ENCODE peak calls at places on chromosomes 3 and 15, in four cellular contexts. X is HepG2, O is K562, T is HCT116. B is an unnamed sample.

GRCh38 chr3:31029756-31030155 is 135.3 kb upstream of the GADL1 start:
- DNase-seq in X (no peak), O (no peak), T (no peak), B (no peak)

GRCh38 chr15:28995721-28996120 is 109.9 kb downstream of the APBA2 start:
- DNase-seq in X (no peak), O (no peak), T (no peak), B (no peak)

GRCh38 chr3:16509721-16510619 is 3.5 kb downstream of the RFTN1 start:
- DNase-seq in X (no peak), O (no peak), T (no peak), B (no peak)

GRCh38 chr15:29097971-29098370 is 171.7 kb downstream of the NSMCE3 start:
- DNase-seq in X (no peak), O (no peak), T (no peak), B (no peak)

GRCh38 chr3:45232531-45232930 is 6.4 kb upstream of the TMEM158 start:
- DNase-seq in X (no peak), O (no peak), T (no peak), B (no peak)

GRCh38 chr3:176376531-176376930 is 820.8 kb downstream of the TBL1XR1 start:
- DNase-seq in X (no peak), O (no peak), T (no peak), B (no peak)

GRCh38 chr3:172249039-172249438 is 199.2 kb downstream of the GHSR start:
- DNase-seq in X (no peak), O (no peak), T (no peak), B (no peak)

GRCh38 chr3:78873641-78874040 is 894.2 kb downstream of the ROBO1 start:
- DNase-seq in X (no peak), O (no peak), T (no peak), B (no peak)

GRCh38 chr3:76514836-76515235 is 525.1 kb upstream of the ROBO2 start:
- DNase-seq in X (no peak), O (no peak), T (no peak), B (no peak)

GRCh38 chr3:31170932-31171670 is 276.6 kb upstream of the GADL1 start:
- DNase-seq in X (no peak), O (no peak), T (no peak), B (no peak)

GRCh38 chr3:174536319-174536718 is 322.8 kb upstream of the NAALADL2 start:
- DNase-seq in X (no peak), O (no peak), T (no peak), B (no peak)

GRCh38 chr15:80478075-80478474 is 73.9 kb downstream of the ARNT2 start:
- DNase-seq in X (no peak), O (no peak), T (no peak), B (no peak)

GRCh38 chr3:126104028-126104635 is 20.2 kb upstream of the SLC41A3 start:
- DNase-seq in X (no peak), O (no peak), T (no peak), B (no peak)

GRCh38 chr15:39786444-39787056 is 3.9 kb upstream of the FSIP1 start:
- DNase-seq in X (peak; percentile 47), O (peak; percentile 48), T (peak; percentile 22), B (no peak)

GRCh38 chr15:85642693-85643058 is 152.0 kb downstream of the KLHL25 start:
- DNase-seq in X (no peak), O (no peak), T (no peak), B (no peak)

GRCh38 chr3:178367817-178368617 is 168.2 kb upstream of the KCNMB2 start:
- DNase-seq in X (no peak), O (no peak), T (no peak), B (no peak)

GRCh38 chr15:39710681-39711080 is 72.0 kb downstream of the FSIP1 start:
- DNase-seq in X (no peak), O (no peak), T (no peak), B (no peak)

GRCh38 chr3:34832865-34833508 is 806.3 kb upstream of the ARPP21 start:
- DNase-seq in X (no peak), O (no peak), T (no peak), B (no peak)

GRCh38 chr15:60827492-60827891 is 348.6 kb upstream of the ICE2 start:
- DNase-seq in X (no peak), O (no peak), T (no peak), B (no peak)

GRCh38 chr3:159884661-159885402 is 103.8 kb upstream of the IL12A start:
- DNase-seq in X (peak; percentile 9), O (peak; percentile 18), T (no peak), B (peak; percentile 54)

GRCh38 chr15:99496302-99496629 is 69.5 kb upstream of the MEF2A start:
- DNase-seq in X (no peak), O (no peak), T (no peak), B (no peak)

GRCh38 chr3:98010194-98010882 is 24.8 kb downstream of the GABRR3 start:
- DNase-seq in X (peak; percentile 96), O (no peak), T (no peak), B (no peak)

GRCh38 chr3:29937185-29937584 is 656.3 kb downstream of the RBMS3 start:
- DNase-seq in X (no peak), O (no peak), T (no peak), B (no peak)

GRCh38 chr15:52306270-52306669 is 10.7 kb upstream of the MYO5C start:
- DNase-seq in X (no peak), O (no peak), T (no peak), B (peak; percentile 42)

GRCh38 chr3:25843332-25843731 is 53.4 kb downstream of the OXSM start:
- DNase-seq in X (no peak), O (no peak), T (no peak), B (no peak)

GRCh38 chr3:42701371-42702065 is 1.1 kb downstream of the HHATL start:
- DNase-seq in X (peak; percentile 27), O (peak; percentile 90), T (no peak), B (no peak)

GRCh38 chr15:38670142-38671002 is 105.8 kb upstream of the RASGRP1 start:
- DNase-seq in X (no peak), O (no peak), T (no peak), B (no peak)

GRCh38 chr15:63349621-63350020 is 32.0 kb downstream of the CA12 start:
- DNase-seq in X (no peak), O (no peak), T (no peak), B (no peak)

GRCh38 chr15:63350178-63350621 is 31.4 kb downstream of the CA12 start:
- DNase-seq in X (no peak), O (no peak), T (no peak), B (no peak)

GRCh38 chr15:63347074-63347859 is 34.4 kb downstream of the CA12 start:
- DNase-seq in X (no peak), O (no peak), T (no peak), B (no peak)

GRCh38 chr15:63349156-63349555 is 32.5 kb downstream of the CA12 start:
- DNase-seq in X (no peak), O (no peak), T (no peak), B (no peak)

DNA sequence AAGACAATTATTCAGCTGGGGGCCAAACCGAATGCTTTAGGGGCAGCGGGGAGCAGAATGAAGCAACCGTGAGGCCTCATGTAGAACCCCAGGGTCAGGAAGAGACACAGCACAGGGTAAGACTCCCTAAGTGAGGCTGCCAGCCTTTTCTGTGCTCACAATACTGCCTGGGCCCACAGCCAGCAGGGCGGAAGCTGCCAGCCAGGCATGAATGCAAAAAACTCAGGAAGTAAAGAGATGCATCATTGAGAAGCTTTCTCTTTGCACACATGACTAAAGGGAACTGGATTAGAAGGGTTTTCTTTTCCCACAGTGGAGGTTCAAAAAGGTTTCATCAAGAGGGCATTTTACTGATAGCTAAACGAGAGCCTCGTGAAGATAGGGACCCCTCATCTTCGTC is 33.3 kb downstream of the CA12 start:
- DNase-seq in X (no peak), O (no peak), T (no peak), B (no peak)
- TF ChIP-seq TCF7L2 in X (no peak), O (no peak), T (no peak), B (no peak)

DNA sequence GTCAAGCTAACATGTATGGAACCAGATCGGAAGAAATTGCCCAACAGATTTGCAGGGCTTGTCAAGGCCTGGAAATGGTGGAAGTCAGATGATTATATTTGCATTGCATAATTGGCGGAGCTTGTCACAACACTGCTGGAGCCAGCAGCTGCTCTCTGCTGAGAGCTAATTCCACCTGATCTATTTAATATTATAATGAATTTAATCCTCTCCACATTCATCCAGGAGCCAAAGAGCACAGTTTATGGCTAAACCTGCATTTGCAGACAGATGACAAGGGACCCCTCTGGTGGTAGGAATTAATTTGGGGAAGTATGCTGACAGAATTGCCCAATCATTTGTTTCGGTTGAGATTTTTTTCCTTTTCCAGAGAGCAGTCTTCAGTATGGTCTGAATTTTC is 730.2 kb downstream of the TUSC7 start:
- DNase-seq in X (peak; percentile 13), O (no peak), T (no peak), B (no peak)
- H3K4me3 ChIP-seq in X (no peak overlapping the region), O (no peak overlapping the region), T (no peak overlapping the region), B (no peak overlapping the region)

DNA sequence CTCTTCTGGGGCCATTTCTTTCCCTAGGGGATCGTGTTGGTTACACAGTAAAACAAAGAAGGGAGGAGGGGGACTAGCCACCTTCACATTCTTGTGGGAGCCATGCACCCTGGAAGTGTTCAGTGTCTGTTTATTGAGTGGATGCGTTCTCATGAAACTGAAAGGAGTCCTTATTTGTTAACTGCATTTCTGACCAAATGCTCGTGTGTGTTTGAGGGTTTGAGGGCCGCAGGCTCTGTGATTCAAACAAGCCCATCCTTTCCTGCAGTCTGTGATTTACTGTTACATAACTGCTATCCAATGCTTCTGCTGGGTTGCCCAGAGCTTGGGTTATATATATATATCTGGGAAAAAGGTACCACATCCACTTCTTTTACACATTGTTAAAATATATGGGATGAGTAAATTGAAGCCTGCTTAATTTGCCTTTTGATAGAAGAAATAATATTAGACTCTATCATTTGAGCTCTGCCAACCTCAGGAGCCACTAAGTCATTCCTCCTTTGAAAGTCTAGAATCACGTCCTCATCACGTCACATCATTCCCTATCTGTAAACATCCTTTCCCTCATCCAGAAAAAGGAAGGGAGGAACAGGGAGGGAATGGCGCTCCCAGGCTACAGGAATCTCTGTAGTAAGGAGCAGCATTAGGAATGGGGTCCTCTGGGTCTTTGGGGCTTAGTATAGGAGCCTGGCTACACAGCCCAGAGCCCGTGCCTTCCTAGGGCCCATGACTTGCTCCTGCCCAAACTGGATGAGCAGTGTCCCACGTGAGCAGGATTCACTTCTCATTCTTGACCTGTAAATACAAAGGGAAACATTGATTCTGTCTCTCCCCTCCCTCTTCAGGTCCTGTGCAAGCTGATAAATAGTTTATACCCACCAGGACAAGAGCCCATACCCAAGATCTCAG is 1.5 kb downstream of the TAGLN3 start:
- DNase-seq in X (no peak), O (no peak), T (no peak), B (no peak)
- TF ChIP-seq POLR2AphosphoS5 in X (no peak), O (no peak), T (no peak), B (no peak)

GRCh38 chr15:89893027-89893426 is 767 bp downstream of the AP3S2 start:
- DNase-seq in X (no peak), O (no peak), T (no peak), B (no peak)

GRCh38 chr15:89893696-89894450 is at the start of gene AP3S2:
- DNase-seq in X (peak; percentile 87), O (peak; percentile 87), T (peak; percentile 92), B (peak; percentile 87)

GRCh38 chr15:89885611-89886010 is 8.2 kb downstream of the AP3S2 start:
- DNase-seq in X (no peak), O (no peak), T (no peak), B (no peak)

GRCh38 chr15:89883518-89883917 is 10.3 kb downstream of the AP3S2 start:
- DNase-seq in X (no peak), O (no peak), T (no peak), B (no peak)

GRCh38 chr15:89888214-89888804 is 5.5 kb downstream of the AP3S2 start:
- DNase-seq in X (peak; percentile 56), O (no peak), T (peak; percentile 48), B (no peak)
- TF ChIP-seq TCF7L2 in X (no peak), O (no peak), T (no peak), B (no peak)

GRCh38 chr15:51266548-51266947 is 71.8 kb downstream of the CYP19A1 start:
- DNase-seq in X (no peak), O (no peak), T (no peak), B (no peak)
- H3K4me3 ChIP-seq in X (no peak overlapping the region), O (no peak overlapping the region), T (no peak overlapping the region), B (no peak overlapping the region)

B was measured in Panc1.